ENCODE peak calls at places on chromosomes 7 and 10, in nine cellular contexts. V is pulmonary artery endothelial cell; T is lung microvascular endothelial cell; D is stimulated activated CD8-positive, alpha-beta memory T cell treated with anti-CD3 and anti-CD28 coated beads, Interleukin-2, amount 100 ng/mL, for 1 hour; Z is fibroblast of mammary gland; L is T-cell; X is activated CD8-positive, alpha-beta memory T cell treated with anti-CD3 and anti-CD28 coated beads, Interleukin-2, amount 10 ng/mL, durations not matched to agents 7 days and 5 days; C is activated CD4-positive, alpha-beta memory T cell treated with anti-CD3 and anti-CD28 coated beads for 36 hours; Y is NCI-H1105. S is an unnamed sample.

GRCh38 chr7:132709971-132710567 is 133.8 kb upstream of the PLXNA4 start:
- DNase-seq in V (peak), T (peak), D (no peak), Z (peak), L (no peak), X (no peak), C (peak), Y (no peak), S (peak)

GRCh38 chr10:60810437-60811182 is 32.3 kb downstream of the CDK1 start:
- DNase-seq in V (peak), T (peak), D (no peak), Z (peak), L (no peak), X (no peak), C (no peak), Y (no peak), S (no peak)

GRCh38 chr10:121240011-121240410 is 358.2 kb downstream of the FGFR2 start:
- DNase-seq in V (no peak), T (no peak), D (no peak), Z (no peak), L (no peak), X (no peak), C (no peak), Y (no peak), S (no peak)

GRCh38 chr10:33952692-33953360 is 618.4 kb upstream of the NRP1 start:
- DNase-seq in V (no peak), T (peak), D (no peak), Z (peak), L (no peak), X (no peak), C (no peak), Y (no peak), S (no peak)

GRCh38 chr7:149882264-149883048 is 8.7 kb downstream of the ATP6V0E2 start:
- DNase-seq in V (no peak), T (no peak), D (no peak), Z (no peak), L (no peak), X (no peak), C (no peak), Y (no peak), S (no peak)

GRCh38 chr10:76070861-76071260 is 639.4 kb downstream of the LRMDA start:
- DNase-seq in V (no peak), T (no peak), D (no peak), Z (no peak), L (no peak), X (no peak), C (no peak), Y (no peak), S (no peak)

GRCh38 chr7:35758421-35758820 is 42.4 kb upstream of the SEPTIN7 start:
- DNase-seq in V (no peak), T (peak), D (no peak), Z (no peak), L (no peak), X (no peak), C (no peak), Y (no peak), S (no peak)

GRCh38 chr10:12975906-12976305 is 25.6 kb downstream of the CCDC3 start:
- DNase-seq in V (no peak), T (no peak), D (no peak), Z (no peak), L (no peak), X (no peak), C (no peak), Y (no peak), S (no peak)

GRCh38 chr10:87734987-87735827 is 75.5 kb downstream of the PAPSS2 start:
- DNase-seq in V (no peak), T (peak), D (no peak), Z (peak), L (no peak), X (no peak), C (no peak), Y (peak), S (peak)

S was measured in fibroblast of gingiva.